ENCODE peak calls at places on chromosomes 16 and 17, in seven cellular contexts. Q, X, C, G, D, A and W are unnamed samples.

GRCh38 chr17:61454095-61454931 is 2.1 kb downstream of the TBX4 start:
- DNase-seq in A (no peak), Q (no peak), X (no peak), G (no peak), C (no peak), D (no peak), W (no peak)

GRCh38 chr17:63032141-63032540 is 66.1 kb downstream of the TANC2 start:
- DNase-seq in Q (no peak), C (no peak), D (no peak), X (no peak), G (no peak), A (no peak), W (no peak)

GRCh38 chr16:51150159-51150893 is 744 bp downstream of the SALL1 start:
- DNase-seq in C (no peak), X (no peak), G (no peak), D (no peak), A (no peak), Q (no peak), W (no peak)

GRCh38 chr17:37770631-37771518 is 26.0 kb upstream of the HNF1B start:
- DNase-seq in X (no peak), C (peak), D (peak), A (peak), G (peak), Q (peak), W (peak)

GRCh38 chr17:2025622-2026309 is 632 bp upstream of the RTN4RL1 start:
- DNase-seq in Q (peak), G (peak), C (peak), A (peak), X (no peak), D (peak), W (no peak)

GRCh38 chr16:77657016-77657415 is 65.3 kb upstream of the NUDT7 start:
- DNase-seq in C (no peak), X (no peak), Q (peak), G (peak), D (no peak), A (no peak), W (no peak)

GRCh38 chr17:30239089-30239462 is 3.6 kb upstream of the SLC6A4 start:
- DNase-seq in D (no peak), C (no peak), Q (no peak), G (no peak), A (no peak), X (no peak), W (no peak)

GRCh38 chr17:45740553-45741330 is 43.4 kb upstream of the CRHR1 start:
- DNase-seq in Q (peak), G (peak), C (peak), A (peak), X (no peak), D (peak), W (peak)

GRCh38 chr17:77909236-77909635 is 49.3 kb upstream of the TNRC6C start:
- DNase-seq in Q (no peak), C (no peak), G (no peak), A (no peak), D (no peak), X (no peak), W (no peak)

GRCh38 chr17:72270530-72270929 is 149.7 kb downstream of the SOX9 start:
- DNase-seq in G (peak), D (peak), A (no peak), C (no peak), X (no peak), Q (peak), W (no peak)

GRCh38 chr17:66373944-66374817 is 71.8 kb downstream of the PRKCA start:
- DNase-seq in A (no peak), G (no peak), X (no peak), C (no peak), Q (no peak), D (no peak), W (no peak)

GRCh38 chr16:19415918-19416317 is 1.8 kb upstream of the TMC5 start:
- DNase-seq in D (no peak), A (no peak), C (no peak), G (no peak), Q (no peak), X (no peak), W (no peak)

GRCh38 chr17:30230596-30231125 is 4.8 kb downstream of the SLC6A4 start:
- DNase-seq in A (no peak), D (peak), X (no peak), G (peak), C (no peak), Q (peak), W (no peak)

GRCh38 chr17:41678907-41679739 is 9.6 kb upstream of the EIF1 start:
- DNase-seq in Q (peak), A (peak), D (peak), X (peak), C (no peak), G (peak), W (peak)

GRCh38 chr17:51948128-51948527 is 210.4 kb downstream of the CA10 start:
- DNase-seq in A (no peak), Q (no peak), X (no peak), C (peak), D (no peak), G (no peak), W (no peak)

GRCh38 chr17:59840329-59840907 is 52.3 kb downstream of the TUBD1 start:
- DNase-seq in G (no peak), C (no peak), D (peak), Q (peak), X (no peak), A (peak), W (no peak)

GRCh38 chr17:78236362-78237127 is 5.1 kb downstream of the TMEM235 start:
- DNase-seq in D (no peak), A (no peak), C (no peak), G (no peak), X (no peak), Q (no peak), W (no peak)

GRCh38 chr17:51228177-51228576 is 31.7 kb downstream of the MBTD1 start:
- DNase-seq in Q (peak), G (peak), A (no peak), C (no peak), D (peak), X (no peak), W (no peak)

GRCh38 chr17:76107507-76107906 is 3.9 kb upstream of the EXOC7 start:
- DNase-seq in G (no peak), C (no peak), X (no peak), A (peak), D (no peak), Q (peak), W (no peak)

GRCh38 chr17:75826561-75827290 is 17.5 kb downstream of the UNC13D start:
- DNase-seq in G (no peak), X (no peak), C (no peak), A (no peak), D (no peak), Q (no peak), W (no peak)

GRCh38 chr17:42791948-42792347 is 6.6 kb downstream of the COA3 start:
- DNase-seq in D (no peak), X (no peak), G (no peak), C (no peak), Q (no peak), A (no peak), W (no peak)

GRCh38 chr16:4496305-4496704 is 20.1 kb downstream of the HMOX2 start:
- DNase-seq in Q (peak), G (peak), D (peak), C (peak), A (no peak), X (no peak), W (no peak)

GRCh38 chr17:74513987-74514631 is 17.2 kb downstream of the CD300LB start:
- DNase-seq in G (peak), A (peak), X (peak), C (peak), Q (peak), D (peak), W (peak)

GRCh38 chr17:49575524-49576120 is at the start of gene NXPH3:
- DNase-seq in D (peak), C (peak), G (peak), A (peak), X (no peak), Q (peak), W (no peak)

GRCh38 chr17:42180411-42180921 is 476 bp downstream of the KCNH4 start:
- DNase-seq in X (no peak), D (no peak), A (no peak), Q (no peak), C (no peak), G (no peak), W (no peak)

GRCh38 chr16:53789159-53789558 is 85.2 kb downstream of the FTO start:
- DNase-seq in D (peak), Q (peak), X (no peak), A (no peak), C (no peak), G (peak), W (no peak)

GRCh38 chr16:55492756-55493380 is 13.9 kb downstream of the MMP2 start:
- DNase-seq in Q (no peak), C (no peak), D (no peak), A (no peak), X (no peak), G (no peak), W (no peak)

GRCh38 chr16:2195316-2196161 is 866 bp downstream of the CASKIN1 start:
- DNase-seq in G (no peak), Q (no peak), A (no peak), D (no peak), C (no peak), X (no peak), W (no peak)

GRCh38 chr17:39507511-39507910 is 46.2 kb downstream of the CDK12 start:
- DNase-seq in Q (no peak), A (no peak), C (no peak), D (no peak), G (no peak), X (no peak), W (no peak)

GRCh38 chr16:77913738-77914263 is 108.5 kb upstream of the CLEC3A start:
- DNase-seq in D (no peak), Q (no peak), G (peak), X (no peak), A (no peak), C (no peak), W (no peak)

GRCh38 chr16:51326131-51326856 is 175.2 kb upstream of the SALL1 start:
- DNase-seq in Q (peak), X (no peak), G (peak), A (no peak), D (peak), C (peak), W (no peak)

GRCh38 chr17:62179525-62180161 is 114.6 kb upstream of the MED13 start:
- DNase-seq in Q (peak), C (peak), G (peak), D (peak), A (peak), X (no peak), W (no peak)

GRCh38 chr16:60203525-60204124 is 1469.5 kb upstream of the GOT2 start:
- DNase-seq in G (peak), A (peak), X (no peak), D (peak), C (peak), Q (peak), W (no peak)

GRCh38 chr17:38450699-38451029 is 22.4 kb downstream of the ARHGAP23 start:
- DNase-seq in D (no peak), G (no peak), X (no peak), Q (no peak), A (no peak), C (no peak), W (no peak)

GRCh38 chr17:71237903-71238538 is 882.8 kb upstream of the SOX9 start:
- DNase-seq in Q (peak), G (peak), D (peak), C (peak), A (no peak), X (no peak), W (no peak)
- TF ChIP-seq CTCF in Q (no peak), G (peak), D (peak), C (peak), A (no peak), X (no peak), W (no peak)

DNA sequence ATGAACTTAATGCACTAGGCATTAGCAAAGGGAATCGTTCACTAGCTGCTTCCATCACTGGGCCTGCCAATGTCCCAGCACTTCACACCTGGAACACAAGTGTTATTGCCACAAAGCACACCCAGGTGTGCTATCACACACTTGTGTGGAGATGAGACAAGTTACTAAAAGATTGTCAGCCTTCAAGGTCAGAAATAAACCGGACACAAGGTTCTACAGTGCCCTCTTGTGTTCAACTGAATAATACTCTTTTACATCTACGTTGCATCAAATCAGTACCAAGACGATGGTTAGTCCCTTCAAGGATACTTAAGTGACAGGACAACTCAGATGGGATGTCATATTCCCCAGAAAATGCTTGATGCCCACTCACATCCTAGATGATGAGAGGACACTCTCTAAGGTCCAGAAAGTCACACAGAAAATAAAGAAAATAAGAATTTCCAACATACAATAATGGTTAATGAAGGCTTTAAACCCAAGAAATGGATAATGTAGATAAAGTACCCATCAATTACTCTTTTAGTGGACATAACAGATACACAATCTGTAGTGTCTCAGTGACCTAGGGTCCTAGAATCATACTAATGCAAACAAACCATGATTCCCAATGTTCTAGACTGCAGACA is 16.4 kb upstream of the GLG1 start:
- DNase-seq in A (peak), G (peak), Q (peak), D (peak), C (peak), X (no peak), W (no peak)
- TF ChIP-seq CTCF in A (peak), G (peak), Q (peak), D (peak), C (peak), X (peak), W (peak)

GRCh38 chr16:88414521-88415380 is 32.0 kb downstream of the ZNF469 start:
- DNase-seq in G (no peak), X (no peak), D (no peak), A (no peak), Q (no peak), C (no peak), W (no peak)

GRCh38 chr16:88416686-88417085 is 33.9 kb downstream of the ZNF469 start:
- DNase-seq in C (no peak), A (no peak), X (no peak), G (no peak), Q (no peak), D (no peak), W (no peak)

GRCh38 chr16:88417684-88418476 is 35.1 kb downstream of the ZNF469 start:
- DNase-seq in C (no peak), Q (no peak), A (no peak), D (no peak), G (no peak), X (no peak), W (no peak)

GRCh38 chr16:88413631-88414030 is 30.9 kb downstream of the ZNF469 start:
- DNase-seq in X (no peak), G (no peak), A (no peak), C (no peak), D (no peak), Q (no peak), W (no peak)

DNA sequence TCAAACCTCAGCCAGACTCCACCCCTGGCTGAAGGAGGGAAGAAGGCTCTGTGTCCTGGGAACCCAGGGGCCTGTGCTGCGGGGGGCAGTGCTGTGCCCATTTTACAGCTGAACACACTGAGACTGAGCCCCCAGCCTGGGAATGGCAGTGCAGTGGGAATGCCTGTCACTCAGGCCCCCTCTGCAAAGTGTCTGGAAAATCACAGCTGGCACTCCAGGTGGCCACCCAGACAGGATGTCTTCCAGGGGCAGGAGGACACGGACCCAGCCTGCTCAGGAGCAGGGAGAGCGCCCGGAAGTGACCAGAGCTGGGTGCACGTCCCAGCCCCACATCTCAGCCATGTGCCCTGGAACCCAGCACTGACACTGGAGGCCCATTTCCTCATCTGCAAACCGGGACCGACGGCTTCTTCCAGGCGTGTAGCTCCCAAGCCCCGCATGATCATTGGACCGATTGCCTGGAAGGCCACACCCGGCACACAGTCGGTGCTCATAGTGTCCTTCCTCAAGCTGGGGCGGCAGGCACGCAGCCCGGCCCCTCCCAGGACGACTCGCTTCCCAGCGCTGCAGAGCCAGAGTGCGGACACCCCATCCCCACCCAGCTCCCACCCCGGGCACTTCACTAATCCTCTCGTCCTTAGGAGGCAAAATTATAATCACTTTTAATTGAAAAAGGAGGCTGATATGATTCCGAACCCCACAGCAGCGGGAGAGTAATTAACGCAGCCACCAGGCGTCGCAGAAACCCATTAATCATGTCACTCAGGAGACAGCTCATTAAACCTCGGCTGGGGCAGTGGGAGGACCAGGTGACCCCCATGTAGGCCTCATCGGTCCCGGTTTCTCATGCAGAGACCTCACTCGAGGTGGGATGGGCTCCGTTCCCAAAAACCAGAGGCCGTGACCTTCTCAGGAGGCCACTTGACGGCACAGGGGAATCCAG is 32.9 kb downstream of the ZNF469 start:
- DNase-seq in X (no peak), G (no peak), C (no peak), D (no peak), A (no peak), Q (no peak), W (no peak)
- TF ChIP-seq CTCF in X (no peak), G (no peak), C (no peak), D (no peak), A (no peak), Q (no peak), W (no peak)

GRCh38 chr16:50066482-50067289 is 916 bp downstream of the HEATR3 start:
- DNase-seq in X (no peak), Q (peak), A (no peak), C (peak), G (no peak), D (no peak), W (no peak)

GRCh38 chr16:50069060-50069459 is 3.3 kb downstream of the HEATR3 start:
- DNase-seq in D (no peak), A (no peak), X (no peak), Q (no peak), G (no peak), C (no peak), W (no peak)

GRCh38 chr16:50068550-50068949 is 2.8 kb downstream of the HEATR3 start:
- DNase-seq in G (peak), A (peak), D (no peak), Q (peak), C (no peak), X (no peak), W (no peak)

GRCh38 chr16:50065624-50066481 is at the start of gene HEATR3:
- DNase-seq in C (peak), G (peak), Q (peak), X (peak), A (peak), D (peak), W (peak)

GRCh38 chr16:50067290-50067853 is 1.6 kb downstream of the HEATR3 start:
- DNase-seq in X (no peak), A (peak), C (peak), D (peak), Q (peak), G (peak), W (peak)
- TF ChIP-seq CTCF in X (peak), A (peak), C (peak), D (peak), Q (peak), G (peak), W (peak)

DNA sequence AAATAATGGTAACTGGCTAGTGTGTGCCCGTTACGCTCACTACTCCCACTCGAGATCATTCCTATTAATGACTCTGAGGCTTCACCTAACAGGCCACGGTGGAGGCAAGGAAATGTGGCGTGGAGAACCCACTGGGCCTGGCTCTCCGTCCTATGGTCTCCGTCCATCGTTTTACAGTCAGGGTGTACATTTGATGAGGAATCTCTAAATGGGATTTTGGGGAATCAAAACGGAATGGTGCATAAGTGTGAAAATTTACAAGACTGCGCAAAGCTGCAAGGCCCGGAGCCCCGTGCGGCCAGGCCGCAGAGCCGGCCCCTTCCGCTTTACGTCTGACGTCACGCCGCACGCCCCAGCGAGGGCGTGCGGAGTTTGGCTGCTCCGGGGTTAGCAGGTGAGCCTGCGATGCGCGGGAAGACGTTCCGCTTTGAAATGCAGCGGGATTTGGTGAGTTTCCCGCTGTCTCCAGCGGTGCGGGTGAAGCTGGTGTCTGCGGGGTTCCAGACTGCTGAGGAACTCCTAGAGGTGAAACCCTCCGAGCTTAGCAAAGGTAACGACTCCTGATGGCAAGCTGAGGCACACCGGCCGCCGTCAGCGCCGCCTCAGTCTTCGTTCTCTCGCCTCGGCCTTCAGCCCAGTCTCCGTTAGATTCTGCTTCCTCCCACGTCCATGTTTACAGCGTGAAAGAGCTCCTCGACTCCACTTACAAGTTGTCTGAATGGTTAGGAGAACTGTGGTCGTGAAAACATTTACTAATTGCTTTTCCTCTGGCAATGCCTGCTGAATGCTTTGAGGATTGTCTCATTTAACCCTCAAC is at the start of gene RAD51C:
- DNase-seq in Q (peak), X (peak), A (peak), D (peak), G (peak), C (peak), W (peak)
- TF ChIP-seq CTCF in Q (no peak), X (no peak), A (no peak), D (no peak), G (no peak), C (no peak), W (no peak)

GRCh38 chr16:28549301-28549899 is 4.3 kb upstream of the SGF29 start:
- DNase-seq in X (no peak), A (peak), D (peak), G (peak), C (peak), Q (peak), W (peak)
- TF ChIP-seq CTCF in X (peak), A (peak), D (peak), G (peak), C (peak), Q (peak), W (peak)